ENCODE peak calls at places on chromosomes 11 and 22, in six cellular contexts. X is sigmoid colon, O is body of pancreas, W is lower leg skin, U is GM12891, A is HCT116. C is an unnamed sample.
A peak's percentile ranks its signal among the peaks of the same experiment; 100 is the strongest.

GRCh38 chr22:30062934-30063333 is 17.3 kb upstream of the HORMAD2 start:
- DNase-seq in X (no peak), O (no peak), W (no peak), U (no peak), A (no peak), C (no peak)

GRCh38 chr22:21699643-21700042 is 33.8 kb downstream of the PPIL2 start:
- DNase-seq in X (no peak), O (no peak), W (no peak), U (no peak), A (no peak), C (no peak)

GRCh38 chr22:49012695-49013094 is 815.0 kb downstream of the BRD1 start:
- DNase-seq in X (no peak), O (no peak), W (no peak), U (no peak), A (no peak), C (no peak)

GRCh38 chr22:48703265-48703941 is 1124.3 kb downstream of the BRD1 start:
- DNase-seq in X (no peak), O (no peak), W (no peak), U (no peak), A (no peak), C (no peak)

GRCh38 chr11:32262367-32262766 is 171.5 kb downstream of the RCN1 start:
- DNase-seq in X (no peak), O (no peak), W (no peak), U (no peak), A (no peak), C (no peak)

GRCh38 chr11:100706179-100706578 is 19.1 kb downstream of the ARHGAP42 start:
- DNase-seq in X (no peak), O (no peak), W (no peak), U (no peak), A (no peak), C (no peak)

GRCh38 chr11:113802621-113803020 is 23.0 kb downstream of the CLDN25 start:
- DNase-seq in X (no peak), O (no peak), W (no peak), U (no peak), A (no peak), C (no peak)

GRCh38 chr11:63747006-63747405 is 21.6 kb downstream of the ZFTA start:
- DNase-seq in X (no peak), O (no peak), W (no peak), U (no peak), A (no peak), C (no peak)

GRCh38 chr11:1382831-1383607 is 6.7 kb upstream of the BRSK2 start:
- DNase-seq in X (peak; percentile 94), O (peak; percentile 77), W (peak; percentile 96), U (peak; percentile 86), A (peak; percentile 31), C (peak; percentile 89)

GRCh38 chr11:117649656-117650055 is 147.4 kb downstream of the DSCAML1 start:
- DNase-seq in X (no peak), O (no peak), W (no peak), U (no peak), A (no peak), C (no peak)

GRCh38 chr22:21628386-21629261 is 1.2 kb downstream of the YDJC start:
- DNase-seq in X (no peak), O (peak; percentile 33), W (no peak), U (no peak), A (no peak), C (no peak)

GRCh38 chr22:25736378-25737011 is 5.5 kb upstream of the MYO18B start:
- DNase-seq in X (no peak), O (no peak), W (no peak), U (no peak), A (no peak), C (no peak)

GRCh38 chr22:36946436-36947158 is 33.2 kb downstream of the CSF2RB start:
- DNase-seq in X (no peak), O (no peak), W (no peak), U (no peak), A (no peak), C (no peak)

GRCh38 chr11:69822676-69823494 is 3.7 kb upstream of the FGF3 start:
- DNase-seq in X (no peak), O (no peak), W (no peak), U (no peak), A (no peak), C (no peak)

GRCh38 chr11:74169736-74170458 is 905 bp downstream of the C2CD3 start:
- DNase-seq in X (no peak), O (no peak), W (no peak), U (no peak), A (no peak), C (no peak)

GRCh38 chr11:71301046-71301857 is 48.9 kb upstream of the SHANK2 start:
- DNase-seq in X (peak; percentile 32), O (no peak), W (peak; percentile 72), U (no peak), A (no peak), C (no peak)

GRCh38 chr11:92225206-92225562 is 566 bp downstream of the FAT3 start:
- DNase-seq in X (no peak), O (no peak), W (no peak), U (no peak), A (no peak), C (no peak)

GRCh38 chr11:6474806-6475500 is 1.2 kb upstream of the TRIM3 start:
- DNase-seq in X (no peak), O (no peak), W (no peak), U (no peak), A (no peak), C (peak; percentile 32)
- TF ChIP-seq POLR2A in X (no peak), O (no peak), W (no peak), U (no peak), A (no peak), C (no peak)

DNA sequence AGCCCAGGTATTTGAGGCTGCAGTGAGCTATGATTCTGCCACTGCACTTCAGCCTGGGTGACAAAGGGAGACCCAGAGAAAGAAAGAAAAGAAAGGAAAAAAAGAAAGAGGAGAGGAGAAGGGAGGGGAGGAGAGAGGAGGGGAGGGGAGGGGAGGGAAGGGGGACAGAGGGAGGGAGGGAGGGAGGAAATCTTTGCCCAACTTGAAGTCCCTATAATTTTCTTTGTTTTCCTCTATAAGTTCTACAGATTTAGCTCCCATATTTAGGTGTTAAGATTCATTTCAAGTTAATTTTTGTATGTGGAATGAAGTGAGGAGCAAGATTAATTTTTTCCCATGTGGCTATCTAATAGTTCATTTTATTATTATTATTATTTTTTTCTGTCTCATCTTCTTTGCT is 328.3 kb downstream of the LARGE1 start:
- DNase-seq in X (no peak), O (no peak), W (no peak), U (no peak), A (no peak), C (no peak)
- TF ChIP-seq POLR2A in X (no peak), O (no peak), W (no peak), U (no peak), A (no peak), C (no peak)

GRCh38 chr11:28815110-28815509 is 706.9 kb downstream of the METTL15 start:
- DNase-seq in X (no peak), O (no peak), W (no peak), U (no peak), A (no peak), C (no peak)
- TF ChIP-seq POLR2A in X (no peak), O (no peak), W (no peak), U (no peak), A (no peak), C (no peak)

GRCh38 chr22:39520874-39521857 is 804 bp downstream of the ATF4 start:
- DNase-seq in X (peak; percentile 93), O (peak; percentile 75), W (peak; percentile 95), U (no peak), A (no peak), C (no peak)
- TF ChIP-seq POLR2A in X (no peak), O (no peak), W (no peak), U (peak; percentile 63), A (no peak), C (no peak)

GRCh38 chr22:35627267-35628041 is 10.3 kb upstream of the MB start:
- DNase-seq in X (peak; percentile 93), O (peak; percentile 87), W (peak; percentile 95), U (peak; percentile 25), A (peak; percentile 69), C (peak; percentile 57)
- TF ChIP-seq POLR2A in X (peak; percentile 14), O (peak; percentile 71), W (no peak), U (no peak), A (peak; percentile 39), C (peak; percentile 34)

DNA sequence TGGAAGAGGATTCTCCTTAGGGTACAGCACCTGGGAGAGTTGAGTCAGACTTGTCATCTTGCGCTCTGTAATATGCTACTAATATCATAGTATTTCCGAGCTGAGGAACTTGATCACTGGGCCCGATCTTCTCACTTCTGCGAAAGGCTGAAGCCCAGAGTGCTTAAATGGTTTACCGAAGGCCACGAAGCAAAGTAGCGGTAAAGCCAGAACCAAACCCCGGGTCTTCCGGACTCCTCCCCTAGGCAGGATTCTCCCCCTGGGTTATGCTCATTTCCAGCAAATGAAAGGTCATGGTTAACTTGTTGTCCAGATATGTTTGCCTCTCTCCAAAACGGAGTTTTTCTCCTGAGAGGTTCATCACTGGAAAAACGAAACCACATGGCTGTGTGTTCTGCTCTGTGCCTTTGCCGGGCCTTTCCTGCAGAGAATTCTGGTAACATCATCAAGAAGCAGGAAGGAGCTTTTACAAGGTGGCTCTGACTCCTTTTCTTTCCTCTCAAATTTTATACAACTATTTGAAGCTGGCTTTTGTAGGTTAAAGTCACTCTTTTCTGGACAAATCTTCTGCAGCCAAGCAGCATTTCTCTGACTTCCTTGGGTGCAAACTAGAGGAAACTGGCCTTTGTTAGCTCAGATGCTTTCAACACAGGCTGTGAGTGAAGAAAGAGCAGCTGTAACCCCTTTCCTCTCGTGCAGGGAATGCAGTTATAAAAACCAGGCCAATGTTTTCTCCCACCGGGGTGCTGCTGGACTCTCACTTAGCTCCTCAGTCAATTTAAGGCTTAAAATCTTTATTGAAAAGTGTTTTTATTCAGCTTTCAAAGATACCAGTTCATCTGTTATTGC is 35.5 kb downstream of the UBASH3B start:
- DNase-seq in X (no peak), O (no peak), W (no peak), U (no peak), A (no peak), C (no peak)
- TF ChIP-seq POLR2A in X (no peak), O (no peak), W (no peak), U (no peak), A (no peak), C (no peak)

C was measured in H54.